ENCODE peak calls at places on chromosomes 2 and 18, in seven cellular contexts. One of them, this sample, is unnamed.

GRCh38 chr2:234869969-234870368 is 81.8 kb upstream of the SH3BP4 start:
- DNase-seq in DND-41: no peak
- DNase-seq in HL-60: no peak
- DNase-seq in PC-9: no peak
- DNase-seq in HCT116: no peak
- DNase-seq in Peyer's patch: no peak
- DNase-seq in brain microvascular endothelial cell: no peak
- DNase-seq in this sample: no peak

GRCh38 chr2:108594132-108594981 is 60.1 kb downstream of the LIMS1 start:
- DNase-seq in HCT116: peak
- DNase-seq in Peyer's patch: no peak
- DNase-seq in DND-41: no peak
- DNase-seq in HL-60: peak
- DNase-seq in PC-9: peak
- DNase-seq in brain microvascular endothelial cell: peak
- DNase-seq in this sample: no peak

GRCh38 chr2:159744363-159744762 is 32.1 kb downstream of the MARCHF7 start:
- DNase-seq in DND-41: no peak
- DNase-seq in Peyer's patch: no peak
- DNase-seq in HL-60: no peak
- DNase-seq in HCT116: no peak
- DNase-seq in PC-9: no peak
- DNase-seq in brain microvascular endothelial cell: peak
- DNase-seq in this sample: no peak

GRCh38 chr18:36411745-36412168 is 114.2 kb downstream of the FHOD3 start:
- DNase-seq in PC-9: peak
- DNase-seq in HL-60: no peak
- DNase-seq in Peyer's patch: no peak
- DNase-seq in HCT116: peak
- DNase-seq in brain microvascular endothelial cell: peak
- DNase-seq in DND-41: no peak
- DNase-seq in this sample: no peak

GRCh38 chr2:203484266-203485112 is 50.6 kb downstream of the RAPH1 start:
- DNase-seq in brain microvascular endothelial cell: no peak
- DNase-seq in HL-60: peak
- DNase-seq in PC-9: peak
- DNase-seq in Peyer's patch: no peak
- DNase-seq in DND-41: peak
- DNase-seq in HCT116: no peak
- DNase-seq in this sample: no peak

GRCh38 chr2:126507425-126507867 is 148.5 kb upstream of the GYPC start:
- DNase-seq in DND-41: no peak
- DNase-seq in HL-60: no peak
- DNase-seq in HCT116: no peak
- DNase-seq in PC-9: no peak
- DNase-seq in Peyer's patch: no peak
- DNase-seq in brain microvascular endothelial cell: no peak
- DNase-seq in this sample: no peak

GRCh38 chr2:136117391-136117841 is 533 bp downstream of the CXCR4 start:
- DNase-seq in PC-9: no peak
- DNase-seq in Peyer's patch: peak
- DNase-seq in brain microvascular endothelial cell: peak
- DNase-seq in HL-60: peak
- DNase-seq in DND-41: peak
- DNase-seq in HCT116: no peak
- DNase-seq in this sample: no peak

GRCh38 chr2:233499928-233500327 is 66.7 kb downstream of the USP40 start:
- DNase-seq in HL-60: no peak
- DNase-seq in HCT116: no peak
- DNase-seq in Peyer's patch: no peak
- DNase-seq in DND-41: no peak
- DNase-seq in brain microvascular endothelial cell: no peak
- DNase-seq in PC-9: no peak
- DNase-seq in this sample: no peak

GRCh38 chr2:238970553-238971081 is 122.7 kb downstream of the TWIST2 start:
- DNase-seq in Peyer's patch: peak
- DNase-seq in brain microvascular endothelial cell: peak
- DNase-seq in HL-60: peak
- DNase-seq in DND-41: peak
- DNase-seq in HCT116: peak
- DNase-seq in PC-9: peak
- DNase-seq in this sample: no peak

GRCh38 chr2:72138921-72139381 is 8.7 kb downstream of the CYP26B1 start:
- DNase-seq in HL-60: no peak
- DNase-seq in Peyer's patch: peak
- DNase-seq in HCT116: no peak
- DNase-seq in DND-41: no peak
- DNase-seq in PC-9: peak
- DNase-seq in brain microvascular endothelial cell: no peak
- DNase-seq in this sample: no peak

GRCh38 chr2:159086874-159087273 is 118.4 kb downstream of the TANC1 start:
- DNase-seq in Peyer's patch: no peak
- DNase-seq in brain microvascular endothelial cell: no peak
- DNase-seq in DND-41: peak
- DNase-seq in PC-9: no peak
- DNase-seq in HCT116: no peak
- DNase-seq in HL-60: no peak
- DNase-seq in this sample: no peak

GRCh38 chr2:58047373-58047674 is 718 bp downstream of the VRK2 start:
- DNase-seq in HL-60: no peak
- DNase-seq in Peyer's patch: no peak
- DNase-seq in HCT116: no peak
- DNase-seq in brain microvascular endothelial cell: no peak
- DNase-seq in DND-41: no peak
- DNase-seq in PC-9: no peak
- DNase-seq in this sample: no peak

GRCh38 chr2:59322005-59322404 is 1080.9 kb upstream of the FANCL start:
- DNase-seq in Peyer's patch: no peak
- DNase-seq in brain microvascular endothelial cell: no peak
- DNase-seq in PC-9: no peak
- DNase-seq in HCT116: no peak
- DNase-seq in HL-60: no peak
- DNase-seq in DND-41: no peak
- DNase-seq in this sample: no peak

GRCh38 chr18:42261731-42262130 is 306.7 kb downstream of the PIK3C3 start:
- DNase-seq in brain microvascular endothelial cell: no peak
- DNase-seq in Peyer's patch: no peak
- DNase-seq in PC-9: no peak
- DNase-seq in HCT116: no peak
- DNase-seq in HL-60: no peak
- DNase-seq in DND-41: no peak
- DNase-seq in this sample: no peak

DNA sequence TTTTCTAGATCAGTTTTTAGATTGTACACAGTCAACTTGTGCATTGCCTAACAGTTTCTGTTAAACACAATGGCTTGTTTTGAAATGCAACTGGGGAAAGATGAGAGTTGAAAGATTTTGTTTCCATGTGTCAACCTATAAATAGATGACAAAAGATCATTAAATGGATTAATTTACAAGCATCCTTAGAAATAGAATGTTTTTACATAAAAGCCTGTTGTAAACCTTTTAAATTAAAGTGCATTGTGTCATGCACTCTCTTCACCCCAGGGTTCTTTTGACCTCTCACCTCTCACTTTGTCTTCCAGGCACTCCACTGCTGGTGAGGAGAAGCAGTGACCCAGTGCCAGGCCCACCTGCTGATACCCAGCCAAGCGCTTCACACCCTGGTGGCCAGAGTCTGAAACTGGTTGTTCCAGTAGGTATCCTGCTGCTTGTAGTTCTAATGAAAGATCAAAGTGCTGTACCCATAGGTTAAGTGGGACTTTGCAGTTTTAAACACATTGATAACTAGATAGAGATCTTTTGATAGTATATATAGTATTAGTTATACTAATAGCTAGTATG is 502.1 kb downstream of the PARD3B start:
- DNase-seq in PC-9: no peak
- DNase-seq in HCT116: no peak
- DNase-seq in brain microvascular endothelial cell: no peak
- DNase-seq in HL-60: no peak
- DNase-seq in Peyer's patch: no peak
- DNase-seq in DND-41: no peak
- DNase-seq in this sample: peak
- TF ChIP-seq CTCF in PC-9: no peak
- TF ChIP-seq CTCF in HCT116: peak
- TF ChIP-seq CTCF in brain microvascular endothelial cell: no peak
- TF ChIP-seq CTCF in HL-60: no peak
- TF ChIP-seq CTCF in Peyer's patch: no peak
- TF ChIP-seq CTCF in DND-41: no peak
- TF ChIP-seq CTCF in this sample: no peak

DNA sequence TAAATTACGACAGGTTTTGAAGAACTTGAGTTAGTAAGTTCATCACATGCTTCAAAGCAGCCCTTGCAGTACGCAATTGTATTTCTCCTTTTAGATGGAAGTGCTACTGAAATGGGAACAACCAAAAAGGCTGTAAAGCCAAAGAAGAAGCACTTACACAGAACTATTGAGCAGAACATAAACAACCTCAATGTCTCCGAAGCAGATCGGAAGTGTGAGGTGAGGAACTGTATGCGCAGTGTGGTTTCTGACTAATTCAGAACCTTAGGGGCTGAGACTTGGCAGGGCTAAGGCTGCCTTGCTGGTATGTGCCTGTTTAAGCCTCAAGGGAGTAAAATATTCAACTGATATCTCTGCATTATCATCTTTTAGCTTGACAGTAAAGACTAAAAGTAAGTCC is 8.4 kb downstream of the NCAPH start:
- DNase-seq in HL-60: peak
- DNase-seq in DND-41: no peak
- DNase-seq in Peyer's patch: no peak
- DNase-seq in PC-9: no peak
- DNase-seq in brain microvascular endothelial cell: peak
- DNase-seq in HCT116: no peak
- DNase-seq in this sample: no peak
- H3K4me3 ChIP-seq in HL-60: no peak
- H3K4me3 ChIP-seq in DND-41: no peak
- H3K4me3 ChIP-seq in Peyer's patch: no peak
- H3K4me3 ChIP-seq in PC-9: no peak
- H3K4me3 ChIP-seq in brain microvascular endothelial cell: no peak
- H3K4me3 ChIP-seq in HCT116: no peak
- H3K4me3 ChIP-seq in this sample: no peak

GRCh38 chr18:69845588-69846506 is 101.8 kb downstream of the CD226 start:
- DNase-seq in PC-9: no peak
- DNase-seq in brain microvascular endothelial cell: no peak
- DNase-seq in HCT116: no peak
- DNase-seq in HL-60: no peak
- DNase-seq in DND-41: no peak
- DNase-seq in Peyer's patch: no peak
- DNase-seq in this sample: no peak
- TF ChIP-seq CTCF in PC-9: no peak
- TF ChIP-seq CTCF in brain microvascular endothelial cell: no peak
- TF ChIP-seq CTCF in HCT116: peak
- TF ChIP-seq CTCF in HL-60: no peak
- TF ChIP-seq CTCF in DND-41: peak
- TF ChIP-seq CTCF in Peyer's patch: no peak
- TF ChIP-seq CTCF in this sample: peak

GRCh38 chr2:177165731-177166711 is 46.6 kb upstream of the HNRNPA3 start:
- DNase-seq in DND-41: no peak
- DNase-seq in brain microvascular endothelial cell: peak
- DNase-seq in HCT116: no peak
- DNase-seq in HL-60: peak
- DNase-seq in PC-9: peak
- DNase-seq in Peyer's patch: no peak
- DNase-seq in this sample: no peak

GRCh38 chr2:177164131-177164530 is 48.5 kb upstream of the HNRNPA3 start:
- DNase-seq in DND-41: no peak
- DNase-seq in Peyer's patch: no peak
- DNase-seq in PC-9: no peak
- DNase-seq in HCT116: no peak
- DNase-seq in brain microvascular endothelial cell: no peak
- DNase-seq in HL-60: no peak
- DNase-seq in this sample: no peak

GRCh38 chr2:177165103-177165583 is 47.5 kb upstream of the HNRNPA3 start:
- DNase-seq in HCT116: no peak
- DNase-seq in DND-41: no peak
- DNase-seq in brain microvascular endothelial cell: peak
- DNase-seq in Peyer's patch: no peak
- DNase-seq in HL-60: peak
- DNase-seq in PC-9: peak
- DNase-seq in this sample: no peak

GRCh38 chr2:177161741-177162440 is 50.7 kb upstream of the HNRNPA3 start:
- DNase-seq in HL-60: peak
- DNase-seq in brain microvascular endothelial cell: peak
- DNase-seq in DND-41: peak
- DNase-seq in Peyer's patch: no peak
- DNase-seq in HCT116: no peak
- DNase-seq in PC-9: peak
- DNase-seq in this sample: no peak

GRCh38 chr2:177164584-177165052 is 48.0 kb upstream of the HNRNPA3 start:
- DNase-seq in PC-9: peak
- DNase-seq in HCT116: peak
- DNase-seq in brain microvascular endothelial cell: peak
- DNase-seq in Peyer's patch: peak
- DNase-seq in DND-41: peak
- DNase-seq in HL-60: peak
- DNase-seq in this sample: no peak
- H3K4me3 ChIP-seq in PC-9: peak
- H3K4me3 ChIP-seq in HCT116: peak
- H3K4me3 ChIP-seq in brain microvascular endothelial cell: peak
- H3K4me3 ChIP-seq in Peyer's patch: peak
- H3K4me3 ChIP-seq in DND-41: peak
- H3K4me3 ChIP-seq in HL-60: peak
- H3K4me3 ChIP-seq in this sample: no peak

DNA sequence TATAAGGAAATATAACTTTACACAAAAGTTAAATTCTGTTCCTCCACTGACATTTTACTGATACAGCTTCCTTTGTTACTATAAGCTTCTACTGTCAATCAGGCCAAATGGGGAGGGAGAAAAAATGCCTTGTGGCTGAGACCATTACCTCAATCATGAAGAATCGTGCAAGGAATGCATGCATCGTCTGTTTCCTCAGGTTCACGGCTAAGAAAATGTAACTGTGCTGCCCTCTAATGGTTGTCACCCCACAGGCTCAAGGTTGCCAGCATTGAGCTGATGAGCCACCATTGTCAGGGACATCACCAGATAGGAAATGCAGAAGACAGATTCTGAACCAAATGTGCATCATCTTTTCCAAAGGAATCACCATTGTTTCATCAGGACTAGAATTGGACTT is 426.9 kb downstream of the CDH2 start:
- DNase-seq in HL-60: peak
- DNase-seq in HCT116: peak
- DNase-seq in Peyer's patch: no peak
- DNase-seq in brain microvascular endothelial cell: peak
- DNase-seq in DND-41: peak
- DNase-seq in PC-9: peak
- DNase-seq in this sample: no peak
- TF ChIP-seq CTCF in HL-60: peak
- TF ChIP-seq CTCF in HCT116: peak
- TF ChIP-seq CTCF in Peyer's patch: no peak
- TF ChIP-seq CTCF in brain microvascular endothelial cell: peak
- TF ChIP-seq CTCF in DND-41: peak
- TF ChIP-seq CTCF in PC-9: peak
- TF ChIP-seq CTCF in this sample: peak

GRCh38 chr18:59063300-59063895 is 76.3 kb upstream of the SEC11C start:
- DNase-seq in HL-60: no peak
- DNase-seq in DND-41: no peak
- DNase-seq in HCT116: no peak
- DNase-seq in brain microvascular endothelial cell: no peak
- DNase-seq in PC-9: no peak
- DNase-seq in Peyer's patch: no peak
- DNase-seq in this sample: peak
- H3K4me3 ChIP-seq in HL-60: no peak
- H3K4me3 ChIP-seq in DND-41: no peak
- H3K4me3 ChIP-seq in HCT116: no peak
- H3K4me3 ChIP-seq in brain microvascular endothelial cell: no peak
- H3K4me3 ChIP-seq in PC-9: no peak
- H3K4me3 ChIP-seq in Peyer's patch: no peak
- H3K4me3 ChIP-seq in this sample: no peak

This sample was measured in LNCaP clone FGC.